ENCODE peak calls at places on chromosome 7, in seven cellular contexts. Z, J, B, F, M, E and Q are unnamed samples.

GRCh38 chr7:2633538-2634264 is 1.9 kb downstream of the TTYH3 start:
- DNase-seq in M (no peak), B (peak), F (no peak), Z (peak), J (no peak), E (peak), Q (peak)

GRCh38 chr7:112365551-112365950 is 84.7 kb upstream of the IFRD1 start:
- DNase-seq in E (no peak), B (no peak), M (no peak), Z (no peak), J (no peak), F (no peak), Q (no peak)

GRCh38 chr7:148204639-148205292 is 385.8 kb upstream of the C7orf33 start:
- DNase-seq in Z (no peak), B (no peak), E (no peak), J (peak), M (no peak), F (no peak), Q (no peak)

GRCh38 chr7:43905954-43906326 is 456 bp downstream of the URGCP start:
- DNase-seq in F (no peak), Z (no peak), M (peak), B (peak), E (peak), J (peak), Q (no peak)

GRCh38 chr7:16753102-16753931 is at the start of gene TSPAN13:
- DNase-seq in M (peak), Z (peak), F (no peak), B (no peak), J (peak), E (peak), Q (no peak)

GRCh38 chr7:36605261-36605660 is 119.0 kb downstream of the AOAH start:
- DNase-seq in B (no peak), F (no peak), M (no peak), J (no peak), E (no peak), Z (no peak), Q (no peak)

GRCh38 chr7:7702826-7703225 is 15.6 kb downstream of the RPA3 start:
- DNase-seq in F (no peak), J (peak), M (no peak), Z (no peak), B (peak), E (peak), Q (peak)

GRCh38 chr7:130894146-130895005 is 160.4 kb upstream of the KLF14 start:
- DNase-seq in E (peak), B (peak), Z (no peak), F (peak), M (no peak), J (peak), Q (no peak)

GRCh38 chr7:27149817-27150567 is 2.4 kb downstream of the HOXA3 start:
- DNase-seq in J (no peak), Z (peak), M (no peak), E (no peak), B (no peak), F (no peak), Q (no peak)

GRCh38 chr7:142319970-142320369 is 62.1 kb upstream of the PRSS58 start:
- DNase-seq in B (no peak), E (no peak), Z (peak), F (no peak), M (no peak), J (no peak), Q (no peak)

GRCh38 chr7:55877308-55877707 is 9.9 kb upstream of the ZNF713 start:
- DNase-seq in E (no peak), M (no peak), J (no peak), F (no peak), Z (no peak), B (no peak), Q (no peak)

GRCh38 chr7:1459930-1460756 is 873 bp upstream of the MICALL2 start:
- DNase-seq in F (no peak), B (peak), Z (no peak), J (no peak), M (no peak), E (peak), Q (no peak)

GRCh38 chr7:142669074-142669654 is 80.1 kb upstream of the PRSS1 start:
- DNase-seq in B (no peak), E (peak), Z (peak), M (no peak), J (no peak), F (no peak), Q (no peak)

GRCh38 chr7:76234931-76235441 is 33.3 kb downstream of the SRRM3 start:
- DNase-seq in Z (peak), B (peak), E (peak), J (peak), M (no peak), F (peak), Q (peak)

GRCh38 chr7:36430881-36431280 is 41.2 kb downstream of the ANLN start:
- DNase-seq in F (no peak), B (no peak), J (no peak), Z (no peak), E (no peak), M (no peak), Q (no peak)

GRCh38 chr7:5344342-5344741 is 61.6 kb downstream of the SLC29A4 start:
- DNase-seq in E (no peak), Z (no peak), M (no peak), J (no peak), B (no peak), F (no peak), Q (no peak)

GRCh38 chr7:85162743-85163142 is 24.1 kb downstream of the SEMA3D start:
- DNase-seq in F (no peak), E (no peak), Z (no peak), M (no peak), J (no peak), B (no peak), Q (no peak)

GRCh38 chr7:120733143-120733542 is 124.8 kb downstream of the TSPAN12 start:
- DNase-seq in M (no peak), F (no peak), Z (no peak), E (peak), J (no peak), B (peak), Q (peak)

GRCh38 chr7:75961194-75961593 is 33.2 kb downstream of the TMEM120A start:
- DNase-seq in M (no peak), F (no peak), Z (peak), E (no peak), B (no peak), J (no peak), Q (no peak)

GRCh38 chr7:2258661-2259365 is 16.8 kb downstream of the NUDT1 start:
- DNase-seq in Z (peak), B (no peak), M (no peak), F (no peak), E (no peak), J (no peak), Q (no peak)

GRCh38 chr7:35267372-35267771 is 13.5 kb upstream of the TBX20 start:
- DNase-seq in J (no peak), B (no peak), M (no peak), E (no peak), Z (no peak), F (no peak), Q (no peak)

GRCh38 chr7:91568138-91568537 is 303.9 kb downstream of the FZD1 start:
- DNase-seq in F (no peak), J (no peak), M (no peak), B (no peak), Z (no peak), E (no peak), Q (no peak)

GRCh38 chr7:39587393-39587792 is 21.2 kb downstream of the YAE1 start:
- DNase-seq in F (no peak), B (no peak), Z (no peak), J (no peak), E (peak), M (no peak), Q (no peak)

GRCh38 chr7:32588657-32589056 is 93.4 kb downstream of the AVL9 start:
- DNase-seq in Z (no peak), F (no peak), B (peak), E (peak), M (no peak), J (no peak), Q (peak)

GRCh38 chr7:15801565-15801964 is 115.1 kb upstream of the MEOX2 start:
- DNase-seq in F (peak), E (peak), J (no peak), B (peak), Z (no peak), M (no peak), Q (no peak)

GRCh38 chr7:24936121-24936824 is 43.7 kb downstream of the OSBPL3 start:
- DNase-seq in M (no peak), B (peak), E (peak), J (no peak), Z (peak), F (no peak), Q (no peak)

GRCh38 chr7:3430588-3430987 is 129.5 kb downstream of the SDK1 start:
- DNase-seq in Z (no peak), E (no peak), B (no peak), J (no peak), F (no peak), M (no peak), Q (no peak)

GRCh38 chr7:129188892-129189660 is 643 bp downstream of the SMO start:
- DNase-seq in E (peak), Z (no peak), F (no peak), B (no peak), J (no peak), M (no peak), Q (no peak)

GRCh38 chr7:131357282-131357880 is 29.7 kb downstream of the MKLN1 start:
- DNase-seq in M (no peak), Z (no peak), E (peak), J (no peak), F (no peak), B (no peak), Q (no peak)

GRCh38 chr7:107609861-107610260 is 29.8 kb downstream of the BCAP29 start:
- DNase-seq in J (peak), M (no peak), Z (no peak), F (peak), E (no peak), B (no peak), Q (no peak)

GRCh38 chr7:133355325-133355708 is 102.4 kb downstream of the EXOC4 start:
- DNase-seq in Z (no peak), M (no peak), F (peak), J (no peak), B (peak), E (peak), Q (no peak)

GRCh38 chr7:102426268-102427031 is 6.9 kb upstream of the ORAI2 start:
- DNase-seq in M (no peak), E (no peak), F (no peak), B (no peak), Z (peak), J (no peak), Q (no peak)

GRCh38 chr7:31116615-31117014 is 64.5 kb downstream of the ADCYAP1R1 start:
- DNase-seq in B (no peak), Z (no peak), F (no peak), E (no peak), J (no peak), M (no peak), Q (no peak)

GRCh38 chr7:85023066-85023687 is 163.7 kb downstream of the SEMA3D start:
- DNase-seq in E (peak), F (peak), M (peak), J (peak), B (peak), Z (peak), Q (peak)

GRCh38 chr7:55792048-55792447 is 70.5 kb downstream of the SEPTIN14 start:
- DNase-seq in F (no peak), J (no peak), Z (no peak), B (no peak), M (no peak), E (no peak), Q (no peak)

GRCh38 chr7:37923996-37924395 is 3.6 kb downstream of the EPDR1 start:
- DNase-seq in J (no peak), E (no peak), M (no peak), Z (no peak), F (no peak), B (no peak), Q (no peak)

GRCh38 chr7:92823042-92823441 is 13.3 kb downstream of the CDK6 start:
- DNase-seq in E (no peak), Z (no peak), F (no peak), B (no peak), J (no peak), M (no peak), Q (no peak)

GRCh38 chr7:47588704-47589225 is 6.9 kb upstream of the TNS3 start:
- DNase-seq in M (no peak), E (no peak), Z (no peak), F (no peak), J (no peak), B (no peak), Q (no peak)